ENCODE peak calls at places on chromosome 21, in seven cellular contexts. P is H54; C is Caki2; X is A172; K is activated T-helper 9 cell treated with anti-CD3 and anti-CD28 coated beads, Interleukin-2, amount 50 U/mL, for 16 hours; G is small intestine; D is OCI-LY7. U is an unnamed sample.

GRCh38 chr21:44510508-44511218 is 29.3 kb downstream of the KRTAP10-1 start:
- DNase-seq in P (peak; percentile 70), G (peak; percentile 74), K (peak; percentile 73), C (peak; percentile 47), D (peak; percentile 66), X (peak; percentile 25), U (peak; percentile 28)

GRCh38 chr21:42112857-42113256 is 41.7 kb downstream of the UMODL1 start:
- DNase-seq in C (no peak), K (no peak), D (no peak), G (no peak), P (no peak), X (no peak), U (no peak)

GRCh38 chr21:41316641-41317392 is at the start of gene FAM3B:
- DNase-seq in C (no peak), G (peak; percentile 82), D (no peak), X (no peak), P (no peak), K (no peak), U (peak; percentile 22)

GRCh38 chr21:28442624-28443023 is 550.1 kb downstream of the LTN1 start:
- DNase-seq in C (no peak), P (no peak), D (no peak), G (no peak), K (no peak), X (no peak), U (no peak)

GRCh38 chr21:44875341-44875740 is 1.9 kb upstream of the PTTG1IP start:
- DNase-seq in K (no peak), G (peak; percentile 46), C (no peak), P (no peak), X (no peak), D (peak; percentile 34), U (no peak)

GRCh38 chr21:28953247-28953646 is 39.4 kb downstream of the LTN1 start:
- DNase-seq in G (no peak), C (no peak), X (no peak), P (no peak), D (no peak), K (no peak), U (no peak)

GRCh38 chr21:28605138-28605537 is 387.5 kb downstream of the LTN1 start:
- DNase-seq in P (no peak), C (no peak), D (peak; percentile 83), G (no peak), K (no peak), X (no peak), U (no peak)

GRCh38 chr21:42570362-42570761 is 56.7 kb downstream of the SLC37A1 start:
- DNase-seq in X (no peak), C (no peak), K (no peak), P (no peak), G (no peak), D (no peak), U (no peak)

GRCh38 chr21:45336870-45337269 is 49.2 kb upstream of the POFUT2 start:
- DNase-seq in D (no peak), G (peak; percentile 19), X (peak; percentile 62), C (peak; percentile 52), K (no peak), P (no peak), U (no peak)

GRCh38 chr21:28633803-28634572 is 358.7 kb downstream of the LTN1 start:
- DNase-seq in D (no peak), G (no peak), C (no peak), K (no peak), X (peak; percentile 87), P (no peak), U (no peak)

GRCh38 chr21:45880097-45881068 is 101.2 kb upstream of the COL6A1 start:
- DNase-seq in P (peak; percentile 83), D (peak; percentile 65), C (peak; percentile 9), K (peak; percentile 51), G (peak; percentile 74), X (peak; percentile 65), U (peak; percentile 61)

GRCh38 chr21:45769239-45769758 is 125.8 kb downstream of the PCBP3 start:
- DNase-seq in K (no peak), C (no peak), G (no peak), D (no peak), X (no peak), P (no peak), U (no peak)

GRCh38 chr21:42818328-42818749 is 61.0 kb downstream of the WDR4 start:
- DNase-seq in D (peak; percentile 41), K (peak; percentile 28), G (peak; percentile 71), X (peak; percentile 37), C (peak; percentile 30), P (no peak), U (no peak)

GRCh38 chr21:29238967-29239289 is 59.8 kb upstream of the BACH1 start:
- DNase-seq in D (no peak), P (no peak), C (no peak), K (no peak), G (no peak), X (peak; percentile 55), U (no peak)

GRCh38 chr21:46622226-46622625 is 13.2 kb upstream of the PRMT2 start:
- DNase-seq in G (peak; percentile 22), K (no peak), P (no peak), D (no peak), C (no peak), X (no peak), U (no peak)

GRCh38 chr21:34061983-34062382 is 11.4 kb upstream of the MRPS6 start:
- DNase-seq in K (no peak), X (peak; percentile 39), P (peak; percentile 31), C (no peak), G (peak; percentile 27), D (peak; percentile 63), U (no peak)

GRCh38 chr21:35136586-35137254 is 87.6 kb upstream of the RUNX1 start:
- DNase-seq in G (peak; percentile 79), P (peak; percentile 63), X (peak; percentile 96), D (no peak), K (no peak), C (peak; percentile 58), U (no peak)

GRCh38 chr21:46401186-46401910 is 57.3 kb upstream of the DIP2A start:
- DNase-seq in P (no peak), G (no peak), D (no peak), X (no peak), K (no peak), C (no peak), U (no peak)

GRCh38 chr21:40318371-40318770 is 451.1 kb downstream of the PCP4 start:
- DNase-seq in G (no peak), D (no peak), P (no peak), C (no peak), K (no peak), X (no peak), U (no peak)

GRCh38 chr21:34827445-34828235 is 158.8 kb downstream of the CLIC6 start:
- DNase-seq in P (no peak), K (no peak), C (no peak), X (no peak), D (no peak), G (no peak), U (no peak)

GRCh38 chr21:46618738-46619369 is 14.0 kb upstream of the S100B start:
- DNase-seq in C (no peak), G (no peak), X (no peak), P (no peak), K (no peak), D (no peak), U (no peak)

GRCh38 chr21:22374218-22374969 is 1376.2 kb downstream of the NCAM2 start:
- DNase-seq in P (no peak), D (no peak), C (no peak), K (no peak), G (peak; percentile 75), X (no peak), U (no peak)